ENCODE peak calls at places on chromosomes 3 and 15, in four cellular contexts. X is psoas muscle; E is CD8-positive, alpha-beta memory T cell; S is aorta. Q is an unnamed sample. For H3K4me1 and H3K36me3, the result is how much of the 10 kb centered on the place peaks cover.

GRCh38 chr15:66294157-66294931 is 976 bp downstream of the DIS3L start:
- DNase-seq in E (no peak), S (no peak), X (no peak), Q (no peak)

GRCh38 chr15:75732809-75733451 is 20.3 kb upstream of the CSPG4 start:
- DNase-seq in S (peak), X (peak), E (peak), Q (no peak)

GRCh38 chr3:167885277-167885676 is 149.8 kb downstream of the SERPINI1 start:
- DNase-seq in X (no peak), S (no peak), E (no peak), Q (peak)

GRCh38 chr15:50718700-50719125 is 32.1 kb upstream of the TRPM7 start:
- DNase-seq in S (no peak), E (no peak), X (no peak), Q (no peak)

GRCh38 chr3:111926266-111926676 is 52.6 kb upstream of the ABHD10 start:
- DNase-seq in S (no peak), X (no peak), E (no peak), Q (no peak)

GRCh38 chr3:157136647-157137387 is 23.1 kb downstream of the CCNL1 start:
- DNase-seq in E (no peak), S (no peak), X (peak), Q (no peak)

GRCh38 chr15:101455291-101455916 is 34.1 kb downstream of the PCSK6 start:
- DNase-seq in E (no peak), X (peak), S (peak), Q (no peak)

GRCh38 chr3:5210926-5211325 is 23.4 kb downstream of the EDEM1 start:
- DNase-seq in X (no peak), E (no peak), S (no peak), Q (no peak)

GRCh38 chr15:62847900-62848489 is 194.6 kb upstream of the TPM1 start:
- DNase-seq in X (peak), E (no peak), S (peak), Q (no peak)

GRCh38 chr3:194675081-194675640 is 3.2 kb upstream of the LSG1 start:
- DNase-seq in E (no peak), S (no peak), X (no peak), Q (no peak)

GRCh38 chr15:68597581-68597980 is 18.8 kb downstream of the CORO2B start:
- DNase-seq in X (peak), E (no peak), S (no peak), Q (no peak)
- H3K4me1 ChIP-seq in X (under half), E (under half), S (under half), Q (under half)

GRCh38 chr3:149374391-149374790 is 3.1 kb downstream of the TM4SF1 start:
- DNase-seq in X (no peak), S (no peak), E (no peak), Q (no peak)

GRCh38 chr3:149371723-149372114 is 5.7 kb downstream of the TM4SF1 start:
- DNase-seq in S (no peak), E (no peak), X (no peak), Q (no peak)

GRCh38 chr3:149375164-149375823 is 2.2 kb downstream of the TM4SF1 start:
- DNase-seq in X (no peak), S (no peak), E (no peak), Q (no peak)

GRCh38 chr3:149371001-149371722 is 6.3 kb downstream of the TM4SF1 start:
- DNase-seq in S (no peak), X (no peak), E (no peak), Q (no peak)

GRCh38 chr3:149373235-149374125 is 4.0 kb downstream of the TM4SF1 start:
- DNase-seq in S (no peak), X (no peak), E (no peak), Q (no peak)
- H3K36me3 ChIP-seq in S (under half), X (under half), E (under half), Q (under half)

DNA sequence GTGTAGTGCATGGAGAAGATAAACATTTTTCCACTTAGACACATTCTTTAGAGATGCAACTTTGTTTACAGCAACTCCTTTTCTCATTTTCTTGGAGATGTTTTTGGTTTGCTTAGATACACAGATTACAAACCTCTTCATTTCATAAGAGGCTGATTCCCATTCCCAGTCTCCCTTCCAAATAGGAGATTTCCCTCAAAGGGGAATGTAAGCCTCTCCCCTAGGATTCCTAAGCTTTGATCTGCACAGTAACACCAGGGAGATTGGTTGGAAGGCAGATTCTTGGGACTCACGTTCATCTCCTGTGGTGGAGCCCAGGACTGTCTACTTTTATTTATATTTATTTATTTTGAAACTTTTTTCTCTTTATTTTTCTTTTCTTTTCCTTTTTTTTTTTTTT is 63.2 kb downstream of the MCTP2 start:
- DNase-seq in E (no peak), S (no peak), X (no peak), Q (no peak)
- H3K27ac ChIP-seq in E (no peak), S (no peak), X (no peak), Q (no peak)

GRCh38 chr15:72106068-72106467 is 11.9 kb downstream of the MYO9A start:
- DNase-seq in S (no peak), X (no peak), E (no peak), Q (no peak)
- H3K4me1 ChIP-seq in S (under half), X (under half), E (under half), Q (under half)

GRCh38 chr15:92942706-92943105 is 42.6 kb downstream of the CHD2 start:
- DNase-seq in E (no peak), X (no peak), S (no peak), Q (no peak)

GRCh38 chr15:92941668-92942067 is 41.5 kb downstream of the CHD2 start:
- DNase-seq in X (no peak), E (no peak), S (no peak), Q (no peak)

GRCh38 chr15:92947071-92947730 is 47.1 kb downstream of the CHD2 start:
- DNase-seq in X (no peak), S (no peak), E (no peak), Q (no peak)

GRCh38 chr15:92943581-92943980 is 43.5 kb downstream of the CHD2 start:
- DNase-seq in X (no peak), E (no peak), S (no peak), Q (no peak)

DNA sequence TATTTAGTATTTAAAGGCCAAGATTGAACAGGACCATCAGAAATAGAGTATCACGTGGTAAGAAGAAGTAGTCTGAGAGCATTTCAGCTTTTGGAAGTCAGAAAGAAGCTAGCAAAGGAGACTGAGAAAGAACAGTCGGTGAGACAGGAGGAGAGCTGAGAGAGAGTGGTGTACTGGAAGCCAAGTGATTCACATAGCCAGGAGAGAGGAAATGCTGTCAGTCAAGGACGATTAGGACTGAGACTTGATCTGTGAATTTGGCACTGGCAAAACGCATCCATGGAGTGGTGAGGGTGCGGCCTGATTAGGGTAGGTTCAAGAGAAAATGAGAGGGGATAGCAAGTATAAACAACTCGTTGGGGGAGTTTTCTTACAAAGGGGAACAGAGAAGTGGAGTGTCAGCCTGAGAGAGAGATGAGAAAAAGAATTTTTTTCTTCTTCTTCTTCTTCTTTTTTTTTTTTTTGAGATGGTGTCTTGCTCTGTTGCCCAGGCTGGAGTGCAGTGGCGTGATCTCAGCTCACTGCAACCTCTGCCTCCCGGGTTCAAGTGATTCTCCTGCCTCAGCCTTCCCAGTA is 44.9 kb downstream of the CHD2 start:
- DNase-seq in S (no peak), X (no peak), E (no peak), Q (no peak)
- H3K36me3 ChIP-seq in S (under half), X (under half), E (half or more), Q (under half)

DNA sequence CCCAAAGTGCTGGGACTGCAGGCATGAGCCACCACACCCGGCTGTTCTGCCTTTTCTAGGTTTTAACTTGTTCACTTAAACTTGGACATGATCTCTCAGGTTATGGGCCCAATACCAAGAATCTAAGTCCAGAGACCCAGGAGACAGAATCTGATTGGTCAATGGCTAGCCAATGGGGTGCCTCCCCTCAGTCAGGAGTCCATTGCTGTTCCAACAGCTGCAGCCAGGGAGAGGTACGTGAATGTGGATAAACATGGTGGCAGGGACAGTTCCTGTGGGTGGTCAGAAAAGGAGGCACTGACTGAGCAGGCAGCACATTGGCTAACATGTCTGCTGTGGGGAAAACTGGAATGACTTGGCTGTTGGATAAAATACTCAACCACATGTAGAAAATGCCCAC is 140.3 kb downstream of the RPLP1 start:
- DNase-seq in X (no peak), E (no peak), S (no peak), Q (no peak)
- H3K27ac ChIP-seq in X (no peak), E (no peak), S (no peak), Q (no peak)

DNA sequence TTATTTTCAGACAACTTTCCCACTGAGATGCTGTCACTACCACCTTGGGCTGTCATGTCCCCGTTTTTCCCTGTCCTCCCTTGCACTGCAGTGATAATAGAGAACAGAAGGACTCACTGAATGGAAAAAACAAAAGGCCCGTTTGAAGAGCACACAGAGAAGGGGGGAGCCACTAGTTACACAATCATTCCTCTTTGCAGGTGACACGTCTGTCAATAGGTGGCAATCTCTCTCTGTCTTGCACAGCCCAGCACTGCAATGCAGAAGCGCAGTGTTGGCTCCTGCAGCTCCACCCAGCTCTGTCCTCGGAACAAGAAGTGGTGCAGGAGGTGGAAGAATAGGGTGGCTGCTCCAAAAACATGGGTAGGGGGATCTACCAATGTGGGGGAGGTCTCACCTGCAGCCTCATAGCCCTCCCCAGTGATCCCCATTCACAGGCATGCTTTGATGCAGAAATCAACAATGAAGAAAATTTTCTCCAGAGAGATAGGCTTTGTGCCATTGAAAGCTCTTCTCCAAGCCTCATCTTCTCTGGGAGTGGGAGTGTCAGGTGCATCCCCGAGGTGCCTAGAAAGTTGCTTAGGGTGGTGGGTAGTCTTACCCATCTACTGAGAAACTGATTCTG is 31.8 kb downstream of the FSTL1 start:
- DNase-seq in S (no peak), E (peak), X (no peak), Q (peak)
- H3K4me1 ChIP-seq in S (under half), E (under half), X (under half), Q (under half)

GRCh38 chr15:99677540-99678134 is 55.6 kb downstream of the LYSMD4 start:
- DNase-seq in S (no peak), X (no peak), E (no peak), Q (no peak)

GRCh38 chr15:99669250-99669649 is 64.0 kb downstream of the LYSMD4 start:
- DNase-seq in X (no peak), E (no peak), S (no peak), Q (no peak)

GRCh38 chr15:99673118-99673517 is 60.1 kb downstream of the LYSMD4 start:
- DNase-seq in S (no peak), X (no peak), E (no peak), Q (no peak)

GRCh38 chr15:99671926-99672701 is 61.1 kb downstream of the LYSMD4 start:
- DNase-seq in X (no peak), S (no peak), E (no peak), Q (no peak)

DNA sequence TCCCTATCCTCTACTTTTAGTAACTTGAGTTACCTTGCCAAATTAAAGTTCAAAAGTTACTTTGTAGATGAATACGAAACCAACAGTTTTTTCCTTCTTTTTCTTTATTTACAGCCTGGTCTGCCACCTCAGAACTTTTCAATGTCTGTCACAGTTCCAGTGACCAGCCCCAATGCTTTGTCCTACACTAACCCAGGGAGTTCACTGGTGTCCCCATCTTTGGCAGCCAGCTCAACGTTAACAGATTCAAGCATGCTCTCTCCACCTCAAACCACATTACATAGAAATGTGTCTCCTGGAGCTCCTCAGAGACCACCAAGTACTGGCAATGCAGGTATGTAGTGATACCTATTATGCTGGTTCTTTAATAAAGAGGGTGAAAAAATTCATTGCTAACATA is 59.0 kb downstream of the LYSMD4 start:
- DNase-seq in E (no peak), S (no peak), X (no peak), Q (no peak)
- H3K36me3 ChIP-seq in E (under half), S (under half), X (under half), Q (under half)

Q was measured in iPS DF 6.9.